ENCODE peak calls at places on chromosomes 4 and X, in nine cellular contexts. One of them, this sample, is unnamed.
A peak's percentile ranks its signal among the peaks of the same experiment; 100 is the strongest.

GRCh38 chrX:20461576-20461975 is 194.9 kb upstream of the RPS6KA3 start:
- DNase-seq in CD4-positive, alpha-beta memory T cell: no peak
- DNase-seq in right atrium auricular region: no peak
- DNase-seq in endodermal cell: no peak
- DNase-seq in lower lobe of right lung: no peak
- DNase-seq in stomach: no peak
- DNase-seq in thoracic aorta: no peak
- DNase-seq in BE2C: no peak
- DNase-seq in kidney: no peak
- DNase-seq in this sample: no peak

GRCh38 chr4:164204434-164204833 is 549.5 kb upstream of the SMIM31 start:
- DNase-seq in CD4-positive, alpha-beta memory T cell: no peak
- DNase-seq in right atrium auricular region: no peak
- DNase-seq in endodermal cell: peak; percentile 48
- DNase-seq in lower lobe of right lung: no peak
- DNase-seq in stomach: no peak
- DNase-seq in thoracic aorta: no peak
- DNase-seq in BE2C: no peak
- DNase-seq in kidney: no peak
- DNase-seq in this sample: no peak

GRCh38 chr4:159446266-159446976 is 343.5 kb downstream of the RAPGEF2 start:
- DNase-seq in CD4-positive, alpha-beta memory T cell: peak; percentile 29
- DNase-seq in right atrium auricular region: no peak
- DNase-seq in endodermal cell: peak; percentile 81
- DNase-seq in lower lobe of right lung: no peak
- DNase-seq in stomach: peak; percentile 28
- DNase-seq in thoracic aorta: no peak
- DNase-seq in BE2C: peak; percentile 43
- DNase-seq in kidney: peak; percentile 49
- DNase-seq in this sample: no peak

GRCh38 chr4:123892997-123893745 is 496.6 kb downstream of the SPRY1 start:
- DNase-seq in CD4-positive, alpha-beta memory T cell: no peak
- DNase-seq in right atrium auricular region: no peak
- DNase-seq in endodermal cell: no peak
- DNase-seq in lower lobe of right lung: no peak
- DNase-seq in stomach: no peak
- DNase-seq in thoracic aorta: no peak
- DNase-seq in BE2C: no peak
- DNase-seq in kidney: no peak
- DNase-seq in this sample: no peak

GRCh38 chr4:113784497-113785254 is 23.1 kb upstream of the CAMK2D start:
- DNase-seq in CD4-positive, alpha-beta memory T cell: no peak
- DNase-seq in right atrium auricular region: no peak
- DNase-seq in endodermal cell: no peak
- DNase-seq in lower lobe of right lung: no peak
- DNase-seq in stomach: no peak
- DNase-seq in thoracic aorta: no peak
- DNase-seq in BE2C: no peak
- DNase-seq in kidney: no peak
- DNase-seq in this sample: no peak

GRCh38 chr4:98571161-98571786 is 87.1 kb downstream of the TSPAN5 start:
- DNase-seq in CD4-positive, alpha-beta memory T cell: no peak
- DNase-seq in right atrium auricular region: no peak
- DNase-seq in endodermal cell: no peak
- DNase-seq in lower lobe of right lung: no peak
- DNase-seq in stomach: no peak
- DNase-seq in thoracic aorta: no peak
- DNase-seq in BE2C: no peak
- DNase-seq in kidney: no peak
- DNase-seq in this sample: no peak

GRCh38 chr4:89356086-89356485 is 48.5 kb upstream of the GPRIN3 start:
- DNase-seq in CD4-positive, alpha-beta memory T cell: no peak
- DNase-seq in right atrium auricular region: no peak
- DNase-seq in endodermal cell: no peak
- DNase-seq in lower lobe of right lung: no peak
- DNase-seq in stomach: peak; percentile 31
- DNase-seq in thoracic aorta: no peak
- DNase-seq in BE2C: no peak
- DNase-seq in kidney: no peak
- DNase-seq in this sample: no peak

GRCh38 chr4:139940600-139940999 is 213.4 kb downstream of the MAML3 start:
- DNase-seq in CD4-positive, alpha-beta memory T cell: no peak
- DNase-seq in right atrium auricular region: no peak
- DNase-seq in endodermal cell: no peak
- DNase-seq in lower lobe of right lung: no peak
- DNase-seq in stomach: no peak
- DNase-seq in thoracic aorta: no peak
- DNase-seq in BE2C: no peak
- DNase-seq in kidney: no peak
- DNase-seq in this sample: no peak

GRCh38 chrX:124103966-124104365 is 142.5 kb downstream of the STAG2 start:
- DNase-seq in CD4-positive, alpha-beta memory T cell: no peak
- DNase-seq in right atrium auricular region: no peak
- DNase-seq in endodermal cell: no peak
- DNase-seq in lower lobe of right lung: no peak
- DNase-seq in stomach: no peak
- DNase-seq in thoracic aorta: no peak
- DNase-seq in BE2C: no peak
- DNase-seq in kidney: no peak
- DNase-seq in this sample: no peak

GRCh38 chrX:129925305-129926092 is 19.5 kb downstream of the UTP14A start:
- DNase-seq in CD4-positive, alpha-beta memory T cell: peak; percentile 66
- DNase-seq in right atrium auricular region: peak; percentile 82
- DNase-seq in endodermal cell: peak; percentile 87
- DNase-seq in lower lobe of right lung: peak; percentile 45
- DNase-seq in stomach: peak; percentile 69
- DNase-seq in thoracic aorta: no peak
- DNase-seq in BE2C: peak; percentile 72
- DNase-seq in kidney: no peak
- DNase-seq in this sample: peak; percentile 46

GRCh38 chr4:107825072-107825789 is 499 bp downstream of the SGMS2 start:
- DNase-seq in CD4-positive, alpha-beta memory T cell: no peak
- DNase-seq in right atrium auricular region: no peak
- DNase-seq in endodermal cell: peak; percentile 82
- DNase-seq in lower lobe of right lung: peak; percentile 83
- DNase-seq in stomach: peak; percentile 43
- DNase-seq in thoracic aorta: peak; percentile 19
- DNase-seq in BE2C: peak; percentile 18
- DNase-seq in kidney: peak; percentile 87
- DNase-seq in this sample: no peak

GRCh38 chr4:139030614-139031235 is 15.1 kb downstream of the NOCT start:
- DNase-seq in CD4-positive, alpha-beta memory T cell: peak; percentile 75
- DNase-seq in right atrium auricular region: peak; percentile 82
- DNase-seq in endodermal cell: peak; percentile 90
- DNase-seq in lower lobe of right lung: no peak
- DNase-seq in stomach: peak; percentile 79
- DNase-seq in thoracic aorta: no peak
- DNase-seq in BE2C: peak; percentile 79
- DNase-seq in kidney: no peak
- DNase-seq in this sample: peak; percentile 91

GRCh38 chr4:40960926-40961325 is 211.2 kb downstream of the NSUN7 start:
- DNase-seq in CD4-positive, alpha-beta memory T cell: no peak
- DNase-seq in right atrium auricular region: no peak
- DNase-seq in endodermal cell: no peak
- DNase-seq in lower lobe of right lung: no peak
- DNase-seq in stomach: no peak
- DNase-seq in thoracic aorta: no peak
- DNase-seq in BE2C: no peak
- DNase-seq in kidney: no peak
- DNase-seq in this sample: no peak

GRCh38 chr4:169015237-169015636 is 5.2 kb upstream of the CBR4 start:
- DNase-seq in CD4-positive, alpha-beta memory T cell: no peak
- DNase-seq in right atrium auricular region: no peak
- DNase-seq in endodermal cell: peak; percentile 58
- DNase-seq in lower lobe of right lung: no peak
- DNase-seq in stomach: peak; percentile 43
- DNase-seq in thoracic aorta: no peak
- DNase-seq in BE2C: peak; percentile 55
- DNase-seq in kidney: no peak
- DNase-seq in this sample: no peak

GRCh38 chr4:99998062-99998880 is 48.2 kb upstream of the H2AZ1 start:
- DNase-seq in CD4-positive, alpha-beta memory T cell: no peak
- DNase-seq in right atrium auricular region: no peak
- DNase-seq in endodermal cell: no peak
- DNase-seq in lower lobe of right lung: no peak
- DNase-seq in stomach: no peak
- DNase-seq in thoracic aorta: no peak
- DNase-seq in BE2C: no peak
- DNase-seq in kidney: no peak
- DNase-seq in this sample: no peak

GRCh38 chr4:155799794-155800123 is 40.9 kb downstream of the GUCY1B1 start:
- DNase-seq in CD4-positive, alpha-beta memory T cell: no peak
- DNase-seq in right atrium auricular region: no peak
- DNase-seq in endodermal cell: no peak
- DNase-seq in lower lobe of right lung: no peak
- DNase-seq in stomach: no peak
- DNase-seq in thoracic aorta: no peak
- DNase-seq in BE2C: no peak
- DNase-seq in kidney: no peak
- DNase-seq in this sample: no peak

GRCh38 chr4:152784490-152785195 is 4.9 kb downstream of the ARFIP1 start:
- DNase-seq in CD4-positive, alpha-beta memory T cell: no peak
- DNase-seq in right atrium auricular region: no peak
- DNase-seq in endodermal cell: peak; percentile 60
- DNase-seq in lower lobe of right lung: no peak
- DNase-seq in stomach: no peak
- DNase-seq in thoracic aorta: no peak
- DNase-seq in BE2C: peak; percentile 75
- DNase-seq in kidney: no peak
- DNase-seq in this sample: no peak

GRCh38 chr4:122777846-122778501 is 45.5 kb downstream of the BBS12 start:
- DNase-seq in CD4-positive, alpha-beta memory T cell: no peak
- DNase-seq in right atrium auricular region: no peak
- DNase-seq in endodermal cell: no peak
- DNase-seq in lower lobe of right lung: no peak
- DNase-seq in stomach: no peak
- DNase-seq in thoracic aorta: no peak
- DNase-seq in BE2C: no peak
- DNase-seq in kidney: no peak
- DNase-seq in this sample: no peak

GRCh38 chrX:155767101-155767878 is 113.9 kb upstream of the VAMP7 start:
- DNase-seq in CD4-positive, alpha-beta memory T cell: peak; percentile 15
- DNase-seq in right atrium auricular region: no peak
- DNase-seq in endodermal cell: peak; percentile 83
- DNase-seq in lower lobe of right lung: peak; percentile 44
- DNase-seq in stomach: peak; percentile 47
- DNase-seq in thoracic aorta: peak; percentile 12
- DNase-seq in BE2C: no peak
- DNase-seq in kidney: peak; percentile 71
- DNase-seq in this sample: peak; percentile 68
- H3K4me3 ChIP-seq in CD4-positive, alpha-beta memory T cell: no peak overlapping the region
- H3K4me3 ChIP-seq in right atrium auricular region: peak overlapping the region; percentile 48
- H3K4me3 ChIP-seq in endodermal cell: peak overlapping the region; percentile 75
- H3K4me3 ChIP-seq in lower lobe of right lung: peak overlapping the region; percentile 39
- H3K4me3 ChIP-seq in stomach: peak overlapping the region; percentile 35
- H3K4me3 ChIP-seq in thoracic aorta: peak overlapping the region; percentile 68
- H3K4me3 ChIP-seq in BE2C: peak overlapping the region; percentile 36
- H3K4me3 ChIP-seq in kidney: peak overlapping the region; percentile 76
- H3K4me3 ChIP-seq in this sample: peak overlapping the region; percentile 42

GRCh38 chr4:86965019-86965976 is 30.5 kb downstream of the AFF1 start:
- DNase-seq in CD4-positive, alpha-beta memory T cell: no peak
- DNase-seq in right atrium auricular region: no peak
- DNase-seq in endodermal cell: no peak
- DNase-seq in lower lobe of right lung: no peak
- DNase-seq in stomach: no peak
- DNase-seq in thoracic aorta: no peak
- DNase-seq in BE2C: no peak
- DNase-seq in kidney: no peak
- DNase-seq in this sample: no peak
- H3K4me1 ChIP-seq in CD4-positive, alpha-beta memory T cell: peaks cover 23% of the 10 kb centered on the region
- H3K4me1 ChIP-seq in right atrium auricular region: peaks cover 29% of the 10 kb centered on the region
- H3K4me1 ChIP-seq in endodermal cell: peaks cover 24% of the 10 kb centered on the region
- H3K4me1 ChIP-seq in lower lobe of right lung: peaks cover 52% of the 10 kb centered on the region
- H3K4me1 ChIP-seq in stomach: peaks cover 54% of the 10 kb centered on the region
- H3K4me1 ChIP-seq in thoracic aorta: peaks cover 15% of the 10 kb centered on the region
- H3K4me1 ChIP-seq in BE2C: peaks cover 11% of the 10 kb centered on the region
- H3K4me1 ChIP-seq in kidney: peaks cover 18% of the 10 kb centered on the region
- H3K4me1 ChIP-seq in this sample: peaks cover 3% of the 10 kb centered on the region

DNA sequence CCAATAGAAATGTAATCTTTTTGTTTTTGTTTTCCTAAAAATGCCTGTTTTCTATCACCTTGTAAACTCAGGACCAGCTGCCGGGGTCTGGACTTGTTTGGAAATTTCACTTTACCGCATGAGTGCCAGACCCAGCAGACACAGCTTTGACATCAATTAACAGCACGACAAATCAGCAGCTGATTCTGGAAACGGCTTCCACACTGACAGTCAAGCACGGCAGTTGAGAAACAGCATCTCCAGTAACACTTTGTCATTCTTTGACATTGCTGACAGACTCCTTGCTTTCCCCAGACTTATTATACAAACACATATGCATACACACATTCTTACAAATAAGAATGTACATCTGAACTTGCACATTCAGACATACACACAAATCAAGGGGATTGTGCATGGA is 1017.5 kb upstream of the HS3ST1 start:
- DNase-seq in CD4-positive, alpha-beta memory T cell: no peak
- DNase-seq in right atrium auricular region: no peak
- DNase-seq in endodermal cell: no peak
- DNase-seq in lower lobe of right lung: no peak
- DNase-seq in stomach: no peak
- DNase-seq in thoracic aorta: no peak
- DNase-seq in BE2C: no peak
- DNase-seq in kidney: no peak
- DNase-seq in this sample: no peak
- H3K4me3 ChIP-seq in CD4-positive, alpha-beta memory T cell: no peak overlapping the region
- H3K4me3 ChIP-seq in right atrium auricular region: no peak overlapping the region
- H3K4me3 ChIP-seq in endodermal cell: no peak overlapping the region
- H3K4me3 ChIP-seq in lower lobe of right lung: no peak overlapping the region
- H3K4me3 ChIP-seq in stomach: no peak overlapping the region
- H3K4me3 ChIP-seq in thoracic aorta: no peak overlapping the region
- H3K4me3 ChIP-seq in BE2C: no peak overlapping the region
- H3K4me3 ChIP-seq in kidney: no peak overlapping the region
- H3K4me3 ChIP-seq in this sample: no peak overlapping the region

GRCh38 chr4:3303445-3303824 is 10.6 kb downstream of the RGS12 start:
- DNase-seq in CD4-positive, alpha-beta memory T cell: no peak
- DNase-seq in right atrium auricular region: no peak
- DNase-seq in endodermal cell: peak; percentile 46
- DNase-seq in lower lobe of right lung: no peak
- DNase-seq in stomach: peak; percentile 20
- DNase-seq in thoracic aorta: no peak
- DNase-seq in BE2C: no peak
- DNase-seq in kidney: peak; percentile 48
- DNase-seq in this sample: no peak

GRCh38 chr4:3305610-3306371 is 13.0 kb downstream of the RGS12 start:
- DNase-seq in CD4-positive, alpha-beta memory T cell: peak; percentile 22
- DNase-seq in right atrium auricular region: no peak
- DNase-seq in endodermal cell: peak; percentile 43
- DNase-seq in lower lobe of right lung: peak; percentile 32
- DNase-seq in stomach: no peak
- DNase-seq in thoracic aorta: no peak
- DNase-seq in BE2C: peak; percentile 4
- DNase-seq in kidney: peak; percentile 37
- DNase-seq in this sample: peak; percentile 38

GRCh38 chr4:3303840-3304715 is 11.3 kb downstream of the RGS12 start:
- DNase-seq in CD4-positive, alpha-beta memory T cell: no peak
- DNase-seq in right atrium auricular region: no peak
- DNase-seq in endodermal cell: peak; percentile 31
- DNase-seq in lower lobe of right lung: no peak
- DNase-seq in stomach: no peak
- DNase-seq in thoracic aorta: no peak
- DNase-seq in BE2C: peak; percentile 17
- DNase-seq in kidney: peak; percentile 52
- DNase-seq in this sample: no peak

GRCh38 chr4:3306465-3306864 is 13.6 kb downstream of the RGS12 start:
- DNase-seq in CD4-positive, alpha-beta memory T cell: no peak
- DNase-seq in right atrium auricular region: no peak
- DNase-seq in endodermal cell: peak; percentile 34
- DNase-seq in lower lobe of right lung: peak; percentile 28
- DNase-seq in stomach: peak; percentile 8
- DNase-seq in thoracic aorta: no peak
- DNase-seq in BE2C: peak; percentile 1
- DNase-seq in kidney: peak; percentile 32
- DNase-seq in this sample: peak; percentile 30

GRCh38 chr4:3304831-3305609 is 12.2 kb downstream of the RGS12 start:
- DNase-seq in CD4-positive, alpha-beta memory T cell: no peak
- DNase-seq in right atrium auricular region: no peak
- DNase-seq in endodermal cell: peak; percentile 34
- DNase-seq in lower lobe of right lung: peak; percentile 37
- DNase-seq in stomach: no peak
- DNase-seq in thoracic aorta: no peak
- DNase-seq in BE2C: peak; percentile 70
- DNase-seq in kidney: peak; percentile 77
- DNase-seq in this sample: no peak
- H3K4me1 ChIP-seq in CD4-positive, alpha-beta memory T cell: peaks cover 55% of the 10 kb centered on the region
- H3K4me1 ChIP-seq in right atrium auricular region: peaks cover 31% of the 10 kb centered on the region
- H3K4me1 ChIP-seq in endodermal cell: peaks cover 9% of the 10 kb centered on the region
- H3K4me1 ChIP-seq in lower lobe of right lung: peaks cover 45% of the 10 kb centered on the region
- H3K4me1 ChIP-seq in stomach: peaks cover 76% of the 10 kb centered on the region
- H3K4me1 ChIP-seq in thoracic aorta: peaks cover 15% of the 10 kb centered on the region
- H3K4me1 ChIP-seq in BE2C: peaks cover 20% of the 10 kb centered on the region
- H3K4me1 ChIP-seq in kidney: peaks cover 12% of the 10 kb centered on the region
- H3K4me1 ChIP-seq in this sample: peaks cover 13% of the 10 kb centered on the region

This sample was measured in Peyer's patch.